ENCODE peak calls at places on chromosomes 2 and 18, in nine cellular contexts. Y is GM23248, R is foreskin fibroblast, M is cardiac fibroblast, J is bronchial epithelial cell, Z is IMR-90, H is AG10803, S is adipocyte, T is colonic mucosa. O is an unnamed sample.
A peak's percentile ranks its signal among the peaks of the same experiment; 100 is the strongest.

GRCh38 chr2:219219113-219219696 is 447 bp upstream of the ABCB6 start:
- DNase-seq in Y (no peak), R (no peak), M (no peak), J (no peak), Z (no peak), H (no peak), S (no peak), T (no peak), O (no peak)

GRCh38 chr2:121473502-121473901 is 57.2 kb upstream of the RNU4ATAC start:
- DNase-seq in Y (no peak), R (no peak), M (no peak), J (no peak), Z (no peak), H (no peak), S (no peak), T (no peak), O (no peak)

GRCh38 chr2:7427293-7428060 is 510.3 kb downstream of the RNF144A start:
- DNase-seq in Y (peak; percentile 89), R (peak; percentile 29), M (peak; percentile 77), J (peak; percentile 51), Z (peak; percentile 51), H (peak; percentile 60), S (peak; percentile 93), T (no peak), O (no peak)

GRCh38 chr2:237092920-237093781 is 7.5 kb downstream of the COPS8 start:
- DNase-seq in Y (peak; percentile 88), R (peak; percentile 73), M (peak; percentile 90), J (peak; percentile 54), Z (peak; percentile 85), H (peak; percentile 78), S (peak; percentile 88), T (no peak), O (peak; percentile 40)

GRCh38 chr18:70693196-70693595 is 404.4 kb downstream of the SOCS6 start:
- DNase-seq in Y (no peak), R (no peak), M (no peak), J (no peak), Z (peak; percentile 52), H (no peak), S (no peak), T (no peak), O (no peak)

GRCh38 chr2:159615187-159615935 is 987 bp downstream of the BAZ2B start:
- DNase-seq in Y (peak; percentile 95), R (peak; percentile 89), M (peak; percentile 94), J (peak; percentile 83), Z (peak; percentile 91), H (peak; percentile 91), S (peak; percentile 95), T (peak; percentile 91), O (peak; percentile 95)

GRCh38 chr2:196225213-196225612 is 53.8 kb upstream of the STK17B start:
- DNase-seq in Y (peak; percentile 81), R (no peak), M (peak; percentile 76), J (peak; percentile 65), Z (peak; percentile 50), H (peak; percentile 70), S (no peak), T (no peak), O (no peak)

GRCh38 chr2:134460583-134460998 is 206.7 kb downstream of the MGAT5 start:
- DNase-seq in Y (peak; percentile 66), R (peak; percentile 39), M (peak; percentile 64), J (peak; percentile 60), Z (peak; percentile 47), H (peak; percentile 55), S (peak; percentile 58), T (peak; percentile 34), O (peak; percentile 81)

GRCh38 chr2:196143641-196144236 is 27.6 kb downstream of the STK17B start:
- DNase-seq in Y (peak; percentile 87), R (no peak), M (peak; percentile 68), J (peak; percentile 61), Z (peak; percentile 45), H (no peak), S (no peak), T (no peak), O (no peak)

GRCh38 chr2:232573042-232573441 is 22.6 kb downstream of the EIF4E2 start:
- DNase-seq in Y (no peak), R (no peak), M (no peak), J (no peak), Z (no peak), H (no peak), S (no peak), T (no peak), O (no peak)

GRCh38 chr2:85326946-85327756 is 638 bp downstream of the TGOLN2 start:
- DNase-seq in Y (peak; percentile 79), R (no peak), M (peak; percentile 57), J (peak; percentile 43), Z (peak; percentile 45), H (peak; percentile 50), S (peak; percentile 65), T (peak; percentile 65), O (peak; percentile 78)

GRCh38 chr2:1744151-1744445 is 217 bp downstream of the PXDN start:
- DNase-seq in Y (no peak), R (no peak), M (no peak), J (no peak), Z (no peak), H (no peak), S (no peak), T (no peak), O (peak; percentile 77)

GRCh38 chr2:222946700-222947278 is 86.0 kb downstream of the ACSL3 start:
- DNase-seq in Y (peak; percentile 22), R (peak; percentile 18), M (peak; percentile 31), J (no peak), Z (peak; percentile 40), H (no peak), S (no peak), T (no peak), O (no peak)

GRCh38 chr2:88838165-88838635 is 146.7 kb downstream of the RPIA start:
- DNase-seq in Y (no peak), R (no peak), M (no peak), J (no peak), Z (no peak), H (no peak), S (no peak), T (no peak), O (no peak)

GRCh38 chr2:150023663-150024062 is 436.1 kb upstream of the MMADHC start:
- DNase-seq in Y (no peak), R (no peak), M (no peak), J (no peak), Z (no peak), H (no peak), S (no peak), T (no peak), O (no peak)

GRCh38 chr2:150030440-150030839 is 442.9 kb upstream of the MMADHC start:
- DNase-seq in Y (no peak), R (no peak), M (no peak), J (no peak), Z (no peak), H (no peak), S (no peak), T (no peak), O (no peak)

GRCh38 chr2:150028337-150028736 is 440.8 kb upstream of the MMADHC start:
- DNase-seq in Y (no peak), R (no peak), M (no peak), J (no peak), Z (no peak), H (no peak), S (no peak), T (no peak), O (no peak)

GRCh38 chr2:150023044-150023443 is 435.5 kb upstream of the MMADHC start:
- DNase-seq in Y (no peak), R (no peak), M (peak; percentile 14), J (no peak), Z (no peak), H (no peak), S (peak; percentile 17), T (no peak), O (no peak)

GRCh38 chr2:150027164-150027563 is 439.6 kb upstream of the MMADHC start:
- DNase-seq in Y (no peak), R (no peak), M (no peak), J (no peak), Z (no peak), H (no peak), S (no peak), T (no peak), O (no peak)
- H3K4me3 ChIP-seq in Y (no peak overlapping the region), R (no peak overlapping the region), M (no peak overlapping the region), J (no peak overlapping the region), Z (no peak overlapping the region), H (no peak overlapping the region), S (no peak overlapping the region), T (no peak overlapping the region), O (no peak overlapping the region)

GRCh38 chr2:100182494-100183355 is 40.3 kb upstream of the AFF3 start:
- DNase-seq in Y (peak; percentile 28), R (no peak), M (no peak), J (no peak), Z (peak; percentile 13), H (peak; percentile 64), S (peak; percentile 32), T (no peak), O (peak; percentile 70)
- H3K4me3 ChIP-seq in Y (no peak overlapping the region), R (no peak overlapping the region), M (no peak overlapping the region), J (no peak overlapping the region), Z (no peak overlapping the region), H (no peak overlapping the region), S (no peak overlapping the region), T (no peak overlapping the region), O (no peak overlapping the region)

GRCh38 chr2:39570614-39571013 is 95.1 kb upstream of the TMEM178A start:
- DNase-seq in Y (no peak), R (no peak), M (no peak), J (no peak), Z (no peak), H (no peak), S (no peak), T (no peak), O (no peak)

GRCh38 chr2:39573276-39573675 is 92.4 kb upstream of the TMEM178A start:
- DNase-seq in Y (no peak), R (no peak), M (peak; percentile 27), J (peak; percentile 54), Z (no peak), H (no peak), S (no peak), T (no peak), O (no peak)

GRCh38 chr2:39570130-39570555 is 95.6 kb upstream of the TMEM178A start:
- DNase-seq in Y (no peak), R (no peak), M (no peak), J (no peak), Z (no peak), H (no peak), S (no peak), T (no peak), O (no peak)

GRCh38 chr2:39568561-39569006 is 97.1 kb upstream of the TMEM178A start:
- DNase-seq in Y (peak; percentile 79), R (peak; percentile 65), M (peak; percentile 87), J (peak; percentile 62), Z (peak; percentile 84), H (peak; percentile 82), S (peak; percentile 86), T (no peak), O (no peak)

GRCh38 chr2:39571197-39571731 is 94.5 kb upstream of the TMEM178A start:
- DNase-seq in Y (peak; percentile 16), R (no peak), M (peak; percentile 18), J (peak; percentile 19), Z (no peak), H (peak; percentile 16), S (peak; percentile 71), T (no peak), O (no peak)
- H3K4me3 ChIP-seq in Y (no peak overlapping the region), R (no peak overlapping the region), M (no peak overlapping the region), J (no peak overlapping the region), Z (no peak overlapping the region), H (no peak overlapping the region), S (no peak overlapping the region), T (no peak overlapping the region), O (no peak overlapping the region)

DNA sequence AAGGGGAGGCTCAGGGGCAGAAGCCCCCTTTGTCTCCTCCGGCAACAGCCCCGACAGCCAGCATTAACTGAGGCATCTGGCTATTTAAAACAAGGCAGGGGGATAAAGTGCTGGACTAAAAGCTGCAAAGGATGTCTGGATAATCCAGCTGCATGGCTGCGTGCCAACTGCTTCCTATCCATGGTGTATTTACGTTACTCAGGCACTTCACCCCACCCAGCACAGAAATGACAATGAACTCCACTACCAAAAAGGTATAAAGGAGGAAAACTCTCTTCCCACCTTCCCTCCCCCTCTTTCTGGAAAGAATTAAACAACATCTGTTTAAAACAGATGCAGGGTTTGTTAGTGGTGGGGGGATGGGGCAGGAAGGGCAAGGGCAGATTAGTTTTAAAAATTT is 82.5 kb downstream of the SPRED2 start:
- DNase-seq in Y (peak; percentile 77), R (peak; percentile 59), M (peak; percentile 86), J (peak; percentile 67), Z (peak; percentile 86), H (peak; percentile 66), S (peak; percentile 78), T (peak; percentile 84), O (peak; percentile 70)
- H3K4me3 ChIP-seq in Y (no peak overlapping the region), R (no peak overlapping the region), M (no peak overlapping the region), J (no peak overlapping the region), Z (no peak overlapping the region), H (no peak overlapping the region), S (no peak overlapping the region), T (no peak overlapping the region), O (no peak overlapping the region)